ENCODE peak calls at places on chromosome 10, in eight cellular contexts. S is GM06990; J is lower lobe of right lung; K is upper lobe of right lung; Z is WTC11; I is CD8-positive, alpha-beta T cell; B is AG09309; N is HFFc6. L is an unnamed sample.

GRCh38 chr10:79399242-79399831 is 46.1 kb downstream of the ZCCHC24 start:
- DNase-seq in Z (peak), J (peak), B (peak), K (peak), I (no peak), S (no peak), N (peak), L (peak)

GRCh38 chr10:31912289-31912688 is 16.3 kb downstream of the ARHGAP12 start:
- DNase-seq in N (peak), B (no peak), Z (no peak), S (no peak), J (no peak), K (no peak), I (no peak), L (no peak)

GRCh38 chr10:44301781-44302400 is 83.0 kb downstream of the CXCL12 start:
- DNase-seq in N (no peak), I (no peak), Z (no peak), K (no peak), B (no peak), S (no peak), J (no peak), L (no peak)

GRCh38 chr10:23291551-23292334 is 52.9 kb downstream of the C10orf67 start:
- DNase-seq in Z (no peak), I (no peak), J (no peak), B (no peak), K (no peak), S (no peak), N (no peak), L (no peak)

GRCh38 chr10:76779163-76779820 is 858.3 kb downstream of the KCNMA1 start:
- DNase-seq in I (no peak), J (no peak), N (peak), B (peak), K (no peak), Z (peak), S (no peak), L (no peak)

GRCh38 chr10:34430685-34431084 is 384.4 kb downstream of the PARD3 start:
- DNase-seq in I (no peak), N (no peak), J (no peak), Z (no peak), B (no peak), S (no peak), K (no peak), L (no peak)

GRCh38 chr10:100569687-100570517 is 34.2 kb downstream of the HIF1AN start:
- DNase-seq in J (no peak), N (no peak), S (no peak), B (no peak), Z (peak), K (no peak), I (no peak), L (peak)

GRCh38 chr10:132485391-132485790 is 52.2 kb upstream of the INPP5A start:
- DNase-seq in Z (peak), N (no peak), K (peak), S (no peak), B (no peak), J (peak), I (no peak), L (no peak)

GRCh38 chr10:103661951-103662405 is 168.5 kb downstream of the NEURL1 start:
- DNase-seq in B (no peak), S (no peak), N (peak), K (no peak), I (no peak), Z (no peak), J (no peak), L (no peak)

GRCh38 chr10:103696094-103696410 is 159.3 kb downstream of the SH3PXD2A start:
- DNase-seq in I (no peak), J (no peak), K (no peak), S (no peak), N (no peak), Z (no peak), B (no peak), L (no peak)

GRCh38 chr10:92242380-92242779 is 48.5 kb downstream of the CPEB3 start:
- DNase-seq in Z (no peak), I (no peak), J (no peak), K (no peak), B (no peak), N (no peak), S (no peak), L (no peak)

GRCh38 chr10:71191459-71192113 is 20.8 kb upstream of the UNC5B start:
- DNase-seq in S (no peak), B (no peak), I (no peak), Z (peak), K (no peak), N (no peak), J (no peak), L (no peak)

GRCh38 chr10:125057158-125058001 is 103.0 kb downstream of the CTBP2 start:
- DNase-seq in Z (no peak), S (no peak), I (no peak), N (peak), B (peak), J (no peak), K (no peak), L (no peak)

GRCh38 chr10:30080161-30080560 is 20.8 kb upstream of the JCAD start:
- DNase-seq in Z (no peak), K (no peak), J (no peak), S (no peak), I (no peak), B (no peak), N (no peak), L (no peak)

GRCh38 chr10:44238212-44238611 is 146.7 kb downstream of the CXCL12 start:
- DNase-seq in I (no peak), K (no peak), B (no peak), Z (no peak), S (no peak), N (no peak), J (no peak), L (no peak)

GRCh38 chr10:122703483-122704448 is 4.1 kb upstream of the C10orf120 start:
- DNase-seq in K (peak), B (peak), Z (peak), J (peak), S (peak), I (peak), N (peak), L (peak)

GRCh38 chr10:110498982-110499795 is 1.5 kb downstream of the DUSP5 start:
- DNase-seq in B (no peak), S (peak), J (no peak), K (no peak), N (peak), Z (peak), I (peak), L (no peak)

GRCh38 chr10:42149722-42150427 is 488.5 kb downstream of the ZNF33B start:
- DNase-seq in Z (no peak), J (no peak), I (no peak), B (no peak), S (no peak), K (no peak), N (no peak), L (peak)

GRCh38 chr10:47339759-47340612 is 8.2 kb upstream of the RBP3 start:
- DNase-seq in Z (no peak), S (peak), J (no peak), B (no peak), I (no peak), K (peak), N (no peak), L (no peak)

GRCh38 chr10:33819206-33819605 is 484.7 kb upstream of the NRP1 start:
- DNase-seq in Z (no peak), K (no peak), I (no peak), J (no peak), N (peak), B (no peak), S (no peak), L (no peak)

GRCh38 chr10:101777085-101777856 is 1.4 kb upstream of the FGF8 start:
- DNase-seq in J (no peak), I (no peak), B (no peak), K (no peak), S (no peak), Z (no peak), N (no peak), L (no peak)

GRCh38 chr10:113895018-113895417 is 40.6 kb downstream of the NHLRC2 start:
- DNase-seq in Z (no peak), N (peak), K (no peak), J (no peak), B (no peak), S (no peak), I (no peak), L (no peak)

GRCh38 chr10:59865101-59865500 is 41.3 kb downstream of the CCDC6 start:
- DNase-seq in I (no peak), Z (peak), J (no peak), K (no peak), B (no peak), S (no peak), N (no peak), L (no peak)

GRCh38 chr10:8444630-8445029 is 390.1 kb downstream of the GATA3 start:
- DNase-seq in Z (peak), S (peak), N (no peak), B (no peak), K (no peak), I (peak), J (no peak), L (no peak)

GRCh38 chr10:107502263-107502979 is 337.9 kb upstream of the SORCS1 start:
- DNase-seq in S (no peak), K (no peak), B (no peak), N (no peak), J (no peak), Z (no peak), I (no peak), L (no peak)

GRCh38 chr10:79241990-79242619 is 105.2 kb upstream of the PPIF start:
- DNase-seq in K (peak), N (peak), S (peak), B (no peak), I (no peak), J (peak), Z (peak), L (no peak)

GRCh38 chr10:25933653-25934608 is at the start of gene MYO3A:
- DNase-seq in J (no peak), Z (peak), B (no peak), I (no peak), K (no peak), N (no peak), S (peak), L (no peak)
- TF ChIP-seq CTCF in J (no peak), Z (no peak), B (no peak), I (no peak), K (no peak), N (no peak), S (no peak), L (no peak)

GRCh38 chr10:117449636-117450035 is 74.4 kb upstream of the PDZD8 start:
- DNase-seq in I (no peak), B (no peak), K (no peak), S (no peak), J (no peak), Z (peak), N (no peak), L (no peak)
- TF ChIP-seq CTCF in I (no peak), B (peak), K (no peak), S (peak), J (peak), Z (no peak), N (peak), L (peak)

DNA sequence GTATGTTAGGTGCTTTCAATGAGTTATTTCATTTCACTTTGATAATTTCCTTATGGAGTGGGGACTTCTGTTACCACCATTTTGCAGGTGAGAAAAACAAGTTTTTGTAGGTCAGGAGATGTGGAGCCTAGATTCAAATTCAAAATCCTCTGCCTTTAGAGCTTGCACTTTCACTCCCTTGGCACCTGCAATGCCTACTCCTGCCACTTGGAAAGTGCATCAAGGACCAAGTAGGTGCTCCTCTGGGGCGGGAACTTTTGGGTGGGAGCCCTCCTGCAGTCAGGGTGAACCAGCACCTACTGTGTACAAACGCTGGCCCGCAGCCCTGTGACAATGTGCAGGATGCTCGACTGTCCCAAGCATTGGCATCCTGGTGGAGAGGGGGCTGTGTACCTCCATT is 199.0 kb downstream of the EMX2 start:
- DNase-seq in S (no peak), I (no peak), K (no peak), Z (no peak), B (no peak), N (no peak), J (no peak), L (no peak)
- TF ChIP-seq CTCF in S (peak), I (no peak), K (no peak), Z (peak), B (no peak), N (peak), J (no peak), L (no peak)

DNA sequence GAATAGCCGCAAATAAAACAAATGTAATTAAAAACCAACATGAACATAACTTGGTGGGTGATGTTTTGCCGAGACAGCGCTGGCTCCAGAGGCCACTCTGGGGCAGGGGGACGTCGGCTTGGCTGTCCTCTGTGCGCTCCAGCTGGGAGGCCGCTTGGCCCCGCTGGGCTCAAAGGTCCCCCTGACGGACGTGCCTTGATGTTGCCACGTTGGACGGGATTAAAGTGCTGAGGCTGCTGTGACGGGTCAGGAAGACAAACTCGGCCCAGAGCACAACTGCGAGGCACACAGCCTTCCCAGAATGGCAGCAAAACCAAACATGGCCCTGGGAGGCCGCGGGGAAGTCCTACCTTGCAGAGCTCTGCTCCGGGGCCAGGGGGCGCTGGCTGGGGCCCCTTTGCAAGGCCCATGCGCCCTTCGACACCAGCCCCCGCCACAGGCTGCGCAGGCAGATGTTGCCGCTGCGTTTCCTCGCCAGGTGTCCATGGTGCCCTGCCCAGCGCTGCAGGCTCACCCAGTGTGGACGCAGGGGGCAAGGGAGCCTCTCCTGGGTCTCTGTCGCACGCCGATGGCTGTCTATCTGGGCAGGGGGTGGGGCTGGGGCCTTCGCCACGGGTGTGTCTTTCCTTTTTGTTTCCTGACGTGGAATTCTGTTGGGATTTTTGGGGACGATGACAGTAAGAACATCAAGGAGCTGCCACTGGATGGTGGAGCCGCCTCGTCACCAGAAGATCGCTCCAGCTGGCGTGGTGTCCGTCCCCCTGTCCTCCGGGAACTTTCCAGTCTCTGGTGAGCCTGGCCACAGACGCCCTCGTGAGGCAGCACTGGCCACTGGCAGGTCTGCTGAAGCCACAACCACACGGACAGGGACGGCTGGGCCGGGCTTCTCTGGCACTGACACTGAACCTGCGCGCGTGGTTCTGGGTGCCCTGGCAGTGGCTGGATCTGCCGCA is 99.6 kb upstream of the DIP2C start:
- DNase-seq in J (peak), N (peak), S (no peak), K (peak), B (no peak), Z (peak), I (no peak), L (peak)
- TF ChIP-seq CTCF in J (peak), N (peak), S (peak), K (peak), B (peak), Z (peak), I (no peak), L (peak)

L was measured in osteocyte.